ENCODE peak calls at places on chromosomes 5 and 9, in six cellular contexts. X, G, C, F, Y and E are unnamed samples.

GRCh38 chr9:7977586-7977985 is 178.0 kb upstream of the DMAC1 start:
- DNase-seq in X (no peak), G (no peak), C (no peak), F (no peak), Y (peak; percentile 60), E (peak; percentile 62)

GRCh38 chr9:76219555-76220151 is 174.6 kb downstream of the RFK start:
- DNase-seq in X (no peak), G (peak; percentile 10), C (no peak), F (no peak), Y (no peak), E (peak; percentile 30)

GRCh38 chr5:66881475-66882161 is 285.4 kb downstream of the MAST4 start:
- DNase-seq in X (no peak), G (peak; percentile 33), C (no peak), F (peak; percentile 24), Y (no peak), E (no peak)

GRCh38 chr5:37552770-37553719 is 173.9 kb downstream of the WDR70 start:
- DNase-seq in X (no peak), G (peak; percentile 90), C (no peak), F (peak; percentile 90), Y (peak; percentile 28), E (peak; percentile 80)

GRCh38 chr5:10635257-10635860 is 71.5 kb downstream of the ANKRD33B start:
- DNase-seq in X (no peak), G (peak; percentile 80), C (peak; percentile 49), F (peak; percentile 42), Y (peak; percentile 35), E (no peak)

GRCh38 chr5:172593721-172594120 is 47.3 kb upstream of the NEURL1B start:
- DNase-seq in X (no peak), G (no peak), C (no peak), F (no peak), Y (no peak), E (no peak)

GRCh38 chr9:69370430-69370829 is 45.4 kb downstream of the ENTREP1 start:
- DNase-seq in X (no peak), G (no peak), C (no peak), F (no peak), Y (no peak), E (no peak)

GRCh38 chr9:94108584-94108983 is 24.3 kb downstream of the PTPDC1 start:
- DNase-seq in X (no peak), G (peak; percentile 18), C (no peak), F (no peak), Y (no peak), E (peak; percentile 26)

GRCh38 chr5:71907001-71907564 is 188.0 kb downstream of the CARTPT start:
- DNase-seq in X (no peak), G (no peak), C (no peak), F (peak; percentile 46), Y (no peak), E (no peak)

GRCh38 chr5:175385691-175386360 is 58.2 kb downstream of the DRD1 start:
- DNase-seq in X (no peak), G (peak; percentile 69), C (no peak), F (no peak), Y (no peak), E (no peak)

GRCh38 chr5:120803282-120803681 is 339.2 kb downstream of the PRR16 start:
- DNase-seq in X (no peak), G (peak; percentile 54), C (no peak), F (peak; percentile 30), Y (peak; percentile 45), E (peak; percentile 11)

GRCh38 chr9:71249729-71250317 is 128.4 kb upstream of the TRPM3 start:
- DNase-seq in X (peak; percentile 57), G (peak; percentile 64), C (no peak), F (peak; percentile 65), Y (peak; percentile 76), E (peak; percentile 72)

GRCh38 chr5:113095831-113096230 is 119.2 kb downstream of the DCP2 start:
- DNase-seq in X (no peak), G (no peak), C (no peak), F (no peak), Y (no peak), E (no peak)

GRCh38 chr5:150488519-150489357 is 19.2 kb upstream of the NDST1 start:
- DNase-seq in X (no peak), G (peak; percentile 59), C (no peak), F (peak; percentile 87), Y (peak; percentile 42), E (no peak)

GRCh38 chr9:33734911-33735310 is 60.5 kb upstream of the PRSS3 start:
- DNase-seq in X (no peak), G (no peak), C (no peak), F (no peak), Y (no peak), E (no peak)

GRCh38 chr5:177304392-177305119 is 957 bp downstream of the PRELID1 start:
- DNase-seq in X (no peak), G (peak; percentile 12), C (no peak), F (peak; percentile 47), Y (peak; percentile 51), E (no peak)

GRCh38 chr9:12815895-12816294 is 41.1 kb downstream of the LURAP1L start:
- DNase-seq in X (no peak), G (peak; percentile 74), C (no peak), F (peak; percentile 59), Y (peak; percentile 67), E (no peak)

GRCh38 chr9:12812710-12813109 is 37.9 kb downstream of the LURAP1L start:
- DNase-seq in X (no peak), G (no peak), C (no peak), F (no peak), Y (no peak), E (no peak)

GRCh38 chr9:12813533-12813932 is 38.7 kb downstream of the LURAP1L start:
- DNase-seq in X (no peak), G (no peak), C (no peak), F (no peak), Y (no peak), E (no peak)

GRCh38 chr9:12814877-12815237 is 40.0 kb downstream of the LURAP1L start:
- DNase-seq in X (no peak), G (no peak), C (no peak), F (no peak), Y (no peak), E (no peak)

GRCh38 chr9:12813960-12814876 is 39.4 kb downstream of the LURAP1L start:
- DNase-seq in X (no peak), G (peak; percentile 100), C (no peak), F (peak; percentile 99), Y (peak; percentile 95), E (peak; percentile 15)
- H3K4me3 ChIP-seq in X (no peak overlapping the region), G (peak overlapping the region; percentile 19), C (no peak overlapping the region), F (peak overlapping the region; percentile 51), Y (no peak overlapping the region), E (no peak overlapping the region)

GRCh38 chr5:757931-758697 is 26.4 kb downstream of the ZDHHC11B start:
- DNase-seq in X (peak; percentile 86), G (no peak), C (peak; percentile 61), F (peak; percentile 49), Y (peak; percentile 88), E (peak; percentile 92)

GRCh38 chr5:756171-756570 is 28.4 kb downstream of the ZDHHC11B start:
- DNase-seq in X (no peak), G (no peak), C (no peak), F (no peak), Y (no peak), E (no peak)

GRCh38 chr5:758698-759053 is 25.9 kb downstream of the ZDHHC11B start:
- DNase-seq in X (no peak), G (no peak), C (no peak), F (no peak), Y (no peak), E (no peak)

GRCh38 chr5:756865-757345 is 27.6 kb downstream of the ZDHHC11B start:
- DNase-seq in X (peak; percentile 46), G (no peak), C (no peak), F (peak; percentile 69), Y (peak; percentile 62), E (peak; percentile 38)

DNA sequence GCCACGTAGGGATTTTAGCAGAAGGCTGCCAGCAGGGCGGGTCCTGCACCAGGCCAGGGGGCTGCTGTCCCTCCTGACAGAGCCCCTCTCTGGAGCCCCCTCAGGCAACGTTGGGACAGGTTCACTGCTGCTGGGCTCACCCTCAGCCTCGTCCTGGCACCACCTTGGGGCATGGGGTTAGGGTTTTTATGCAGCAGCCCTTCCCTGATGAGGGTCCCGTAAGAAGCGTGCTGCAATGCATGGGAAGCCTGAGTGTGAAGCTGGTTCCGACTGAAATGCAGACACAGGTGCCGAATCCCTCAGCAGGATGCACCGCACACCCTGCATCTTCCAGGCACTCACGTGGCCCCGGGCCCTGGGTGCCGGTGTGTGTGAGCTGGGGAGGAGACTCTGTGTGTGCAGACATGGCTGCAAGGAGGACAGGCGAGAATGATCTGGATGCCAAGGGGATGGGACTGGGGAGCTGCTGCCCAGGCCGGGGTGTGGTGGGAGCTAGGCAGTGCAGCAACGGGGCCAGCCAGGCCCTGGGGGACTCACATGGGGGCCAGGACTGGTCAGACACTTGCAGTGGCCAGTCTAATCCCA is 27.1 kb downstream of the ZDHHC11B start:
- DNase-seq in X (no peak), G (no peak), C (peak; percentile 54), F (no peak), Y (peak; percentile 57), E (no peak)
- H3K18ac ChIP-seq in X (peak overlapping the region; percentile 99), G (no peak overlapping the region), C (peak overlapping the region; percentile 44), F (no peak overlapping the region), Y (no peak overlapping the region), E (no peak overlapping the region)

GRCh38 chr9:136120438-136120844 is 1.8 kb upstream of the TMEM250 start:
- DNase-seq in X (no peak), G (no peak), C (no peak), F (no peak), Y (no peak), E (no peak)

GRCh38 chr9:136121801-136122200 is 3.1 kb upstream of the TMEM250 start:
- DNase-seq in X (no peak), G (no peak), C (no peak), F (no peak), Y (no peak), E (no peak)

GRCh38 chr9:136118367-136119258 is at the start of gene TMEM250:
- DNase-seq in X (peak; percentile 97), G (peak; percentile 95), C (peak; percentile 94), F (peak; percentile 96), Y (peak; percentile 99), E (peak; percentile 98)

GRCh38 chr9:136119259-136120118 is 814 bp upstream of the TMEM250 start:
- DNase-seq in X (no peak), G (peak; percentile 19), C (no peak), F (peak; percentile 68), Y (peak; percentile 46), E (peak; percentile 77)

GRCh38 chr9:136120119-136120393 is 1.4 kb upstream of the TMEM250 start:
- DNase-seq in X (no peak), G (no peak), C (no peak), F (no peak), Y (peak; percentile 41), E (no peak)
- H3K4me3 ChIP-seq in X (no peak overlapping the region), G (no peak overlapping the region), C (peak overlapping the region; percentile 60), F (peak overlapping the region; percentile 78), Y (no peak overlapping the region), E (no peak overlapping the region)

GRCh38 chr5:252546-252945 is 18.9 kb upstream of the PDCD6 start:
- DNase-seq in X (no peak), G (no peak), C (no peak), F (no peak), Y (no peak), E (no peak)

DNA sequence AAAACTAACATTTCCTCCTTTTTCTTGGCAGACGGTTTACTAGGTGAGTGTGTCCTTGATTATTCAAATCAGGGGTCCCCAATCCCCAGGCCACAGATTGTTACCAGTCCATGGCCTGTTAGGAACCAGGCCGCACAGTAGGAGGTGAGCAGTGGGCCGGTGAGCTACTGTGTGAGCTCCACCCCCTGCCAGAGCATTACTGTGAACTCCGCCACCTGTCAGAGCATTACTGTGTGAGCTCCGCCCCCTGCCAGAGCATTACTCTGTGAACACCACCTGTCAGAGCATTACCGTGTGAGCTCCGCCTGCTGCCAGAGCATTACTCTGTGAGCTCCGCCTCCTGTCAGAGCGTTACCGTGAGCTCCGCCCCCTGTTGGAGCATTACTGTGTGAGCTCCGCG is 14.3 kb upstream of the PDCD6 start:
- DNase-seq in X (no peak), G (no peak), C (no peak), F (no peak), Y (no peak), E (no peak)
- H3K18ac ChIP-seq in X (no peak overlapping the region), G (no peak overlapping the region), C (no peak overlapping the region), F (no peak overlapping the region), Y (no peak overlapping the region), E (no peak overlapping the region)